ENCODE peak calls at places on chromosomes 6 and 20, in five cellular contexts. O is endothelial cell; J is left ventricle myocardium inferior; F is stimulated activated CD8-positive, alpha-beta memory T cell treated with anti-CD3 and anti-CD28 coated beads, Interleukin-2, amount 100 ng/mL, for 1 hour; N is activated T-helper 1 cell treated with anti-CD3 and anti-CD28 coated beads, Interleukin-2, amount 50 U/mL, for 16 hours. I is an unnamed sample.

GRCh38 chr6:162184465-162184864 is 543.1 kb downstream of the PRKN start:
- DNase-seq in O (no peak), J (no peak), F (no peak), N (no peak), I (no peak)

GRCh38 chr20:31861346-31862156 is 8.8 kb downstream of the DUSP15 start:
- DNase-seq in O (peak), J (peak), F (peak), N (peak), I (no peak)

GRCh38 chr6:115798229-115798628 is 262.5 kb downstream of the FRK start:
- DNase-seq in O (no peak), J (no peak), F (no peak), N (no peak), I (no peak)

GRCh38 chr6:37303891-37304503 is 46.1 kb upstream of the TMEM217 start:
- DNase-seq in O (peak), J (no peak), F (no peak), N (no peak), I (peak)

GRCh38 chr20:3045816-3046676 is at the start of gene MRPS26:
- DNase-seq in O (peak), J (peak), F (peak), N (peak), I (peak)

GRCh38 chr6:16408766-16409165 is 170.4 kb downstream of the GMPR start:
- DNase-seq in O (no peak), J (no peak), F (no peak), N (no peak), I (no peak)

GRCh38 chr6:22147469-22147815 is 149.4 kb downstream of the PRL start:
- DNase-seq in O (no peak), J (no peak), F (no peak), N (no peak), I (no peak)

GRCh38 chr6:161111256-161111655 is 119.7 kb downstream of the MAP3K4 start:
- DNase-seq in O (no peak), J (no peak), F (no peak), N (no peak), I (no peak)

GRCh38 chr6:872570-873125 is 179.7 kb upstream of the EXOC2 start:
- DNase-seq in O (no peak), J (no peak), F (no peak), N (no peak), I (no peak)

I was measured in HCEC 1CT.